ENCODE peak calls at places on chromosomes 1 and 21, in six cellular contexts. W is lower lobe of right lung; F is NCI-H1048; Q is mucosa of gallbladder; G is stimulated activated CD4-positive, alpha-beta T cell treated with anti-CD3 and anti-CD28 coated beads, Interleukin-4, amount 100 ng/mL, for 48 hours; D is myocyte. J is an unnamed sample.

GRCh38 chr1:58783090-58783992 is 506 bp downstream of the JUN start:
- DNase-seq in W (peak; percentile 79), F (no peak), Q (peak; percentile 60), G (peak; percentile 34), D (peak; percentile 72), J (peak; percentile 81)

GRCh38 chr1:110098222-110099026 is 13.8 kb upstream of the UBL4B start:
- DNase-seq in W (no peak), F (no peak), Q (no peak), G (no peak), D (no peak), J (no peak)

GRCh38 chr1:109425391-109425790 is 857 bp downstream of the PSMA5 start:
- DNase-seq in W (no peak), F (no peak), Q (no peak), G (no peak), D (peak; percentile 4), J (no peak)

GRCh38 chr1:223031690-223032601 is 111.1 kb downstream of the TLR5 start:
- DNase-seq in W (no peak), F (no peak), Q (peak; percentile 65), G (no peak), D (peak; percentile 48), J (no peak)

GRCh38 chr1:156498447-156499193 is 2.0 kb downstream of the MEF2D start:
- DNase-seq in W (no peak), F (no peak), Q (no peak), G (no peak), D (peak; percentile 95), J (no peak)

GRCh38 chr1:21317035-21317689 is 26.9 kb upstream of the ECE1 start:
- DNase-seq in W (peak; percentile 73), F (no peak), Q (peak; percentile 83), G (no peak), D (no peak), J (no peak)

GRCh38 chr1:70966018-70966638 is 81.5 kb downstream of the PTGER3 start:
- DNase-seq in W (no peak), F (no peak), Q (no peak), G (no peak), D (peak; percentile 2), J (no peak)

GRCh38 chr1:216464489-216464888 is 41.2 kb upstream of the USH2A start:
- DNase-seq in W (no peak), F (no peak), Q (no peak), G (no peak), D (peak; percentile 3), J (no peak)

GRCh38 chr1:208135354-208135753 is 108.8 kb downstream of the PLXNA2 start:
- DNase-seq in W (no peak), F (no peak), Q (no peak), G (no peak), D (no peak), J (no peak)

GRCh38 chr1:31647106-31647505 is 2.4 kb upstream of the PEF1 start:
- DNase-seq in W (no peak), F (no peak), Q (no peak), G (no peak), D (peak; percentile 65), J (no peak)

GRCh38 chr1:108597041-108597440 is 37.1 kb downstream of the EEIG2 start:
- DNase-seq in W (no peak), F (no peak), Q (no peak), G (no peak), D (peak; percentile 67), J (no peak)

GRCh38 chr1:2091611-2092604 is 41.7 kb downstream of the PRKCZ start:
- DNase-seq in W (no peak), F (no peak), Q (no peak), G (peak; percentile 52), D (peak; percentile 10), J (peak; percentile 80)

GRCh38 chr1:27600500-27601175 is 3.3 kb downstream of the AHDC1 start:
- DNase-seq in W (no peak), F (no peak), Q (no peak), G (no peak), D (peak; percentile 74), J (no peak)

GRCh38 chr1:29100487-29100886 is 23.2 kb downstream of the TMEM200B start:
- DNase-seq in W (no peak), F (no peak), Q (no peak), G (no peak), D (no peak), J (no peak)

GRCh38 chr1:30908446-30908885 is at the start of gene SDC3:
- DNase-seq in W (no peak), F (no peak), Q (no peak), G (no peak), D (no peak), J (no peak)

GRCh38 chr1:235098547-235098946 is 30.1 kb downstream of the TOMM20 start:
- DNase-seq in W (no peak), F (no peak), Q (no peak), G (no peak), D (no peak), J (no peak)

GRCh38 chr1:89546082-89546889 is 21.7 kb downstream of the LRRC8B start:
- DNase-seq in W (no peak), F (no peak), Q (no peak), G (no peak), D (peak; percentile 70), J (no peak)

GRCh38 chr1:107858323-107858722 is 106.7 kb downstream of the VAV3 start:
- DNase-seq in W (no peak), F (no peak), Q (no peak), G (no peak), D (no peak), J (no peak)

GRCh38 chr1:67053535-67053784 is 488 bp downstream of the SLC35D1 start:
- DNase-seq in W (no peak), F (no peak), Q (no peak), G (peak; percentile 15), D (no peak), J (no peak)

GRCh38 chr1:235024045-235024439 is 104.6 kb downstream of the TOMM20 start:
- DNase-seq in W (no peak), F (no peak), Q (no peak), G (no peak), D (no peak), J (no peak)

GRCh38 chr1:36912365-36912840 is 121.9 kb downstream of the GRIK3 start:
- DNase-seq in W (no peak), F (no peak), Q (no peak), G (no peak), D (no peak), J (no peak)

GRCh38 chr21:34688145-34688544 is 19.4 kb downstream of the CLIC6 start:
- DNase-seq in W (no peak), F (no peak), Q (no peak), G (no peak), D (no peak), J (no peak)

GRCh38 chr1:37892151-37893047 is 33.0 kb upstream of the MTF1 start:
- DNase-seq in W (no peak), F (no peak), Q (no peak), G (no peak), D (no peak), J (no peak)

GRCh38 chr21:33268736-33269441 is 2.7 kb downstream of the IL10RB start:
- DNase-seq in W (peak; percentile 94), F (no peak), Q (peak; percentile 94), G (peak; percentile 39), D (no peak), J (peak; percentile 81)

GRCh38 chr1:188937965-188938551 is 1539.6 kb downstream of the BRINP3 start:
- DNase-seq in W (no peak), F (no peak), Q (no peak), G (no peak), D (no peak), J (no peak)

GRCh38 chr1:32716312-32717126 is 13.9 kb upstream of the SYNC start:
- DNase-seq in W (peak; percentile 96), F (peak; percentile 93), Q (peak; percentile 94), G (peak; percentile 45), D (no peak), J (peak; percentile 76)

GRCh38 chr1:64847666-64848065 is 102.8 kb downstream of the RAVER2 start:
- DNase-seq in W (no peak), F (no peak), Q (no peak), G (no peak), D (no peak), J (no peak)

J was measured in activated effector memory CD4-positive, alpha-beta T cell treated with anti-CD3 and anti-CD28 coated beads, Interleukin-2, amount 50 U/mL, for 16 hours.